ENCODE peak calls at places on chromosomes 7 and 10, in five cellular contexts. E, C, S, F and Q are unnamed samples.

GRCh38 chr10:28722065-28722803 is 44.9 kb downstream of the BAMBI start:
- DNase-seq in E (peak; percentile 52), C (peak; percentile 60), S (peak; percentile 57), F (no peak), Q (no peak)

GRCh38 chr7:116195451-116195850 is 14.9 kb upstream of the TES start:
- DNase-seq in E (no peak), C (no peak), S (no peak), F (no peak), Q (no peak)

GRCh38 chr7:48182736-48183369 is 11.6 kb downstream of the ABCA13 start:
- DNase-seq in E (no peak), C (peak; percentile 8), S (no peak), F (no peak), Q (no peak)

GRCh38 chr7:94368371-94368791 is 26.3 kb upstream of the COL1A2 start:
- DNase-seq in E (peak; percentile 34), C (peak; percentile 76), S (peak; percentile 77), F (no peak), Q (no peak)

GRCh38 chr7:50856821-50857220 is 74.1 kb upstream of the GRB10 start:
- DNase-seq in E (no peak), C (no peak), S (no peak), F (no peak), Q (no peak)

GRCh38 chr7:132485600-132486594 is 90.4 kb downstream of the PLXNA4 start:
- DNase-seq in E (peak; percentile 79), C (no peak), S (no peak), F (peak; percentile 8), Q (no peak)

GRCh38 chr10:133140417-133141143 is 19.4 kb upstream of the KNDC1 start:
- DNase-seq in E (peak; percentile 8), C (no peak), S (no peak), F (no peak), Q (no peak)

GRCh38 chr10:102731222-102731800 is 12.4 kb upstream of the WBP1L start:
- DNase-seq in E (no peak), C (no peak), S (no peak), F (no peak), Q (no peak)

GRCh38 chr10:14191871-14192270 is 138.9 kb downstream of the FRMD4A start:
- DNase-seq in E (no peak), C (no peak), S (no peak), F (no peak), Q (no peak)

DNA sequence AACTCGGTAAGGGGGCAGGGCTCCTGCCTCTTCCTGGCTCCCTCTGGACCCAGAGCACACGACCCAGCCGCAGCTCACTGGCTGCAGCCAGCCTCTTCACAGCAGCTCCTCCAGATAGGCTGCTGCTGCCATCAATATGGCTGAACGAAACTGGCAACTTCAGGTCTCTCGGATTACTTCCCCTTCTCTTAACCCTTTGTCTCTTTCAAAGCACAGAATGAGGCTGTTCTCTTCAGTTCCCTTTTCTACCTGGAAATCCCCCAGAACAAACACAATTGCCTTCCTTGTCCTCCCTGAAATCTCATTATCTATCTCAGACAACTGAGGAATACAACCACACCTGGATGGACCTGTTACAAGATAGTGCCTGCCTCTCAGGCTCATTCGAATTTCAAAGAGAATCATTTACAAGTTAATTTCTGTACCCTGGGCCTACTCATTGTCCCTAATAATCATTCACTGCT is 193.4 kb upstream of the MBL2 start:
- DNase-seq in E (no peak), C (no peak), S (no peak), F (no peak), Q (peak; percentile 43)
- H3K27ac ChIP-seq in E (no peak overlapping the region), C (no peak overlapping the region), S (no peak overlapping the region), F (no peak overlapping the region), Q (no peak overlapping the region)

GRCh38 chr10:32937824-32938482 is 20.1 kb downstream of the ITGB1 start:
- DNase-seq in E (no peak), C (peak; percentile 76), S (peak; percentile 60), F (peak; percentile 18), Q (no peak)
- H3K4me1 ChIP-seq in E (peaks cover 16% of the 10 kb centered on the region), C (peaks cover 29% of the 10 kb centered on the region), S (peaks cover 16% of the 10 kb centered on the region), F (peaks cover 10% of the 10 kb centered on the region), Q (peaks cover 34% of the 10 kb centered on the region)

GRCh38 chr7:1158203-1159126 is 1.5 kb downstream of the ZFAND2A start:
- DNase-seq in E (no peak), C (no peak), S (no peak), F (no peak), Q (no peak)
- H3K27ac ChIP-seq in E (no peak overlapping the region), C (no peak overlapping the region), S (peak overlapping the region; percentile 64), F (no peak overlapping the region), Q (no peak overlapping the region)

GRCh38 chr10:108410231-108410630 is 1245.7 kb upstream of the SORCS1 start:
- DNase-seq in E (no peak), C (no peak), S (no peak), F (no peak), Q (no peak)
- H3K4me1 ChIP-seq in E (no peaks in the 10 kb centered on the region), C (no peaks in the 10 kb centered on the region), S (no peaks in the 10 kb centered on the region), F (no peaks in the 10 kb centered on the region), Q (no peaks in the 10 kb centered on the region)

GRCh38 chr7:131293018-131293417 is 34.7 kb upstream of the MKLN1 start:
- DNase-seq in E (no peak), C (peak; percentile 16), S (no peak), F (no peak), Q (no peak)
- H3K27ac ChIP-seq in E (no peak overlapping the region), C (no peak overlapping the region), S (no peak overlapping the region), F (no peak overlapping the region), Q (no peak overlapping the region)

GRCh38 chr7:148093375-148094166 is 497.0 kb upstream of the C7orf33 start:
- DNase-seq in E (no peak), C (no peak), S (peak; percentile 24), F (no peak), Q (no peak)

DNA sequence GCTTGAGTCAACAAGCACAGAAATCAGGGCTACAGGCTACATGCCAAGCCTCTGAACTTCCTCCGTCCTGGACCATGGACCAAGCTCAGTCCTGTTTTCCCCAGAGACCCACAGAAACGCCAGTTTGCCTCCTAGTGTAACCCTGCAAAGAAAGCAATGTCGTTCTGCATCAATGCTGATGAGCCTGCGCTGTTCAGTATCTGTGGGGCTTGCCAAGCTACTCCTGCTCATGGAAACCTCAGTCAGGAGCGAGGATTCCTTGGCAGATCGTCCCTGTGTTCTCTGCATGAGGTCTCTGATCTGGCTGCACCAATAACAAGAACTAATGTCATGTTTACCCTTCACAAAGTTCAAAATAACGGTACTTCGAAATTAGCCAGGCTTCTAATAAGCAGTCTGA is 495.5 kb upstream of the C7orf33 start:
- DNase-seq in E (no peak), C (no peak), S (no peak), F (no peak), Q (no peak)
- H3K4me1 ChIP-seq in E (no peaks in the 10 kb centered on the region), C (no peaks in the 10 kb centered on the region), S (peaks cover 5% of the 10 kb centered on the region), F (no peaks in the 10 kb centered on the region), Q (no peaks in the 10 kb centered on the region)

GRCh38 chr10:620971-621370 is 68.5 kb downstream of the DIP2C start:
- DNase-seq in E (no peak), C (no peak), S (no peak), F (no peak), Q (no peak)

GRCh38 chr10:621500-621899 is 68.0 kb downstream of the DIP2C start:
- DNase-seq in E (no peak), C (no peak), S (no peak), F (no peak), Q (no peak)

GRCh38 chr10:623477-624311 is 65.8 kb downstream of the DIP2C start:
- DNase-seq in E (no peak), C (no peak), S (no peak), F (no peak), Q (no peak)

GRCh38 chr10:623039-623438 is 66.4 kb downstream of the DIP2C start:
- DNase-seq in E (no peak), C (no peak), S (no peak), F (no peak), Q (no peak)

GRCh38 chr10:621981-622740 is 67.3 kb downstream of the DIP2C start:
- DNase-seq in E (no peak), C (peak; percentile 57), S (no peak), F (no peak), Q (no peak)
- H3K27ac ChIP-seq in E (no peak overlapping the region), C (no peak overlapping the region), S (no peak overlapping the region), F (peak overlapping the region; percentile 45), Q (no peak overlapping the region)

DNA sequence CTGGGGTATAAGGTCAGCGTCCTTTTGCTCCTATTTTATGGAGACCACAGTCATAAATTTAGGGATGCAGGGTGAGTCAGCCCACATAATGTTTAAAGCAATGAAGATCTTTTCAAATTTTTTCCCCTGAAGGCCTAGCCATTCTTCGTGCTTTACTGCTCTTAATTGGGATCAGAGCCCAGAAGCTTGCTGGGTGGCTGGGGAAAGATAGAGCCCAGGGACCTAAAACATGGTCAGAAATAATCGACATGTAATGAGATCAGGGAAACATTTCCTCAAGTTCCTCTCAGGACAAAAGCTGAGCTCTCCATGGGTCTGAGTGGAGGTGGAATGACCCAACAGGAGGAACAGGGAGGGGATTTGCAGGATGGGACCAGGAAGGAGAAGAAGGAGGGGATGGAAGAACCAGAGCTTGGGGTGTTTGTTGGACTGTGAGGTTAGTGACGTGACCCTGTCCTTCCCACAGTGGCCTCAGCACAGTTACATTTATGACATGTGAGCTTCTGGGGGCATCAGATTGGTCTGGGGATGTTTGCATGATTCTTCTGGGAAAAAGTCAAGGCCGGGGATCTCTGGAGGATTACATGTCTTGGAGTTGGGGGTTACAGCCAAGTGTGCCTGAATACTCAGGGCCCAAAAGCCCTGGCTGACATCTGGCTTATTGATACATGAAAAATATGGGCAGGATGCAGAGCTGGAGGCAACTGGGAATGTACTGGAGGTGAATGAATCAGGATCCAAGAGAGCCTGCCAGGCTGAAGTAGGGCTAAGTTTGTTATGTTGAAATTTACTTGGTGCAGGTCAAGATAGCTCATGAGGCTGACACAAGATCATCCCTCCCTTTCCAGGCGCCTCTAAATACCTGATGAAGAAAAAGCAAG is 477.9 kb downstream of the RPS24 start:
- DNase-seq in E (peak; percentile 51), C (no peak), S (no peak), F (no peak), Q (no peak)
- H3K4me1 ChIP-seq in E (peaks cover 27% of the 10 kb centered on the region), C (peaks cover 4% of the 10 kb centered on the region), S (peaks cover 11% of the 10 kb centered on the region), F (no peaks in the 10 kb centered on the region), Q (no peaks in the 10 kb centered on the region)

GRCh38 chr7:57363321-57363720 is 86.7 kb upstream of the ZNF716 start:
- DNase-seq in E (no peak), C (no peak), S (no peak), F (no peak), Q (no peak)
- H3K27ac ChIP-seq in E (no peak overlapping the region), C (no peak overlapping the region), S (no peak overlapping the region), F (no peak overlapping the region), Q (no peak overlapping the region)